ENCODE peak calls at places on chromosomes 11 and 22, in four cellular contexts. One of them, this sample, is unnamed.

GRCh38 chr11:28257761-28258160 is 149.6 kb downstream of the METTL15 start:
- DNase-seq in HCT116: no peak
- DNase-seq in hippocampal formation: no peak
- DNase-seq in NCI-H1417: no peak
- DNase-seq in this sample: no peak

GRCh38 chr22:41308054-41308453 is 6.7 kb downstream of the ZC3H7B start:
- DNase-seq in HCT116: no peak
- DNase-seq in hippocampal formation: no peak
- DNase-seq in NCI-H1417: no peak
- DNase-seq in this sample: no peak

GRCh38 chr11:46686886-46687810 is 13.3 kb downstream of the ARHGAP1 start:
- DNase-seq in HCT116: no peak
- DNase-seq in hippocampal formation: peak; percentile 30
- DNase-seq in NCI-H1417: no peak
- DNase-seq in this sample: no peak

GRCh38 chr22:43883012-43883661 is 8.7 kb downstream of the PNPLA5 start:
- DNase-seq in HCT116: peak; percentile 81
- DNase-seq in hippocampal formation: no peak
- DNase-seq in NCI-H1417: peak; percentile 46
- DNase-seq in this sample: no peak

GRCh38 chr22:20183823-20184222 is 33.0 kb upstream of the CCDC188 start:
- DNase-seq in HCT116: no peak
- DNase-seq in hippocampal formation: no peak
- DNase-seq in NCI-H1417: no peak
- DNase-seq in this sample: no peak

GRCh38 chr11:2215230-2215560 is 43.6 kb upstream of the TH start:
- DNase-seq in HCT116: no peak
- DNase-seq in hippocampal formation: no peak
- DNase-seq in NCI-H1417: no peak
- DNase-seq in this sample: no peak

GRCh38 chr22:20793386-20794131 is 19.6 kb downstream of the SERPIND1 start:
- DNase-seq in HCT116: no peak
- DNase-seq in hippocampal formation: peak; percentile 36
- DNase-seq in NCI-H1417: no peak
- DNase-seq in this sample: no peak

GRCh38 chr11:72920001-72920400 is 105.8 kb downstream of the ATG16L2 start:
- DNase-seq in HCT116: no peak
- DNase-seq in hippocampal formation: no peak
- DNase-seq in NCI-H1417: no peak
- DNase-seq in this sample: no peak

GRCh38 chr22:38110008-38110862 is at the start of gene BAIAP2L2:
- DNase-seq in HCT116: no peak
- DNase-seq in hippocampal formation: no peak
- DNase-seq in NCI-H1417: no peak
- DNase-seq in this sample: no peak

GRCh38 chr11:10455637-10456487 is 798 bp downstream of the AMPD3 start:
- DNase-seq in HCT116: peak; percentile 26
- DNase-seq in hippocampal formation: no peak
- DNase-seq in NCI-H1417: peak; percentile 85
- DNase-seq in this sample: no peak

GRCh38 chr11:111297696-111298095 is 650 bp upstream of the POU2AF3 start:
- DNase-seq in HCT116: no peak
- DNase-seq in hippocampal formation: no peak
- DNase-seq in NCI-H1417: no peak
- DNase-seq in this sample: no peak

GRCh38 chr22:50733521-50734342 is 4.3 kb upstream of the ACR start:
- DNase-seq in HCT116: no peak
- DNase-seq in hippocampal formation: peak; percentile 60
- DNase-seq in NCI-H1417: no peak
- DNase-seq in this sample: peak; percentile 76

GRCh38 chr11:134476435-134477021 is 64.5 kb upstream of the B3GAT1 start:
- DNase-seq in HCT116: no peak
- DNase-seq in hippocampal formation: no peak
- DNase-seq in NCI-H1417: no peak
- DNase-seq in this sample: peak; percentile 87

GRCh38 chr11:94650756-94651155 is 83.6 kb downstream of the PIWIL4 start:
- DNase-seq in HCT116: no peak
- DNase-seq in hippocampal formation: no peak
- DNase-seq in NCI-H1417: no peak
- DNase-seq in this sample: no peak

GRCh38 chr11:119728226-119728626 is 774 bp downstream of the NECTIN1 start:
- DNase-seq in HCT116: no peak
- DNase-seq in hippocampal formation: no peak
- DNase-seq in NCI-H1417: no peak
- DNase-seq in this sample: no peak

GRCh38 chr11:128488471-128488870 is 98.9 kb downstream of the ETS1 start:
- DNase-seq in HCT116: no peak
- DNase-seq in hippocampal formation: no peak
- DNase-seq in NCI-H1417: no peak
- DNase-seq in this sample: no peak

GRCh38 chr11:88849368-88849767 is 216.4 kb downstream of the GRM5 start:
- DNase-seq in HCT116: no peak
- DNase-seq in hippocampal formation: no peak
- DNase-seq in NCI-H1417: no peak
- DNase-seq in this sample: no peak

GRCh38 chr11:124899376-124900145 is 1.9 kb upstream of the ROBO4 start:
- DNase-seq in HCT116: no peak
- DNase-seq in hippocampal formation: no peak
- DNase-seq in NCI-H1417: no peak
- DNase-seq in this sample: peak; percentile 57

GRCh38 chr11:34585870-34586654 is 34.8 kb upstream of the EHF start:
- DNase-seq in HCT116: peak; percentile 56
- DNase-seq in hippocampal formation: peak; percentile 75
- DNase-seq in NCI-H1417: peak; percentile 48
- DNase-seq in this sample: no peak